ENCODE peak calls at places on chromosome 10, in four cellular contexts. X is activated CD4-positive, alpha-beta T cell treated with anti-CD3 and anti-CD28 coated beads, Interleukin-2, amount 10 ng/mL, durations not matched to agents 7 days and 5 days; O is fibroblast of lung; G is lung. J is an unnamed sample.

GRCh38 chr10:81570349-81570748 is 304.6 kb upstream of the NRG3 start:
- DNase-seq in X (no peak), O (no peak), G (no peak), J (no peak)

GRCh38 chr10:113666682-113667252 is 2.9 kb upstream of the NRAP start:
- DNase-seq in X (peak), O (peak), G (no peak), J (no peak)

GRCh38 chr10:24469993-24470392 is 253.7 kb downstream of the ARHGAP21 start:
- DNase-seq in X (no peak), O (peak), G (no peak), J (peak)

GRCh38 chr10:119079572-119080520 is 771 bp downstream of the EIF3A start:
- DNase-seq in X (peak), O (peak), G (peak), J (peak)

GRCh38 chr10:70791390-70792039 is 6.3 kb upstream of the TBATA start:
- DNase-seq in X (no peak), O (no peak), G (no peak), J (no peak)

GRCh38 chr10:102633848-102634247 is 10.4 kb upstream of the TRIM8 start:
- DNase-seq in X (no peak), O (no peak), G (no peak), J (no peak)

GRCh38 chr10:44809652-44810051 is 101.5 kb upstream of the TMEM72 start:
- DNase-seq in X (no peak), O (no peak), G (no peak), J (no peak)

GRCh38 chr10:98338896-98339295 is 70.9 kb upstream of the LOXL4 start:
- DNase-seq in X (no peak), O (no peak), G (no peak), J (no peak)

GRCh38 chr10:114336823-114337509 is 67.3 kb downstream of the AFAP1L2 start:
- DNase-seq in X (no peak), O (no peak), G (no peak), J (peak)

GRCh38 chr10:1148855-1149620 is 92.9 kb downstream of the WDR37 start:
- DNase-seq in X (no peak), O (no peak), G (no peak), J (no peak)

GRCh38 chr10:60414877-60415585 is 25.4 kb upstream of the ANK3 start:
- DNase-seq in X (no peak), O (peak), G (no peak), J (no peak)

GRCh38 chr10:60377955-60378354 is 11.7 kb downstream of the ANK3 start:
- DNase-seq in X (no peak), O (peak), G (no peak), J (no peak)

GRCh38 chr10:69869291-69869841 is 67.7 kb downstream of the COL13A1 start:
- DNase-seq in X (no peak), O (peak), G (no peak), J (no peak)

GRCh38 chr10:6297951-6298381 is 95.2 kb downstream of the PFKFB3 start:
- DNase-seq in X (no peak), O (peak), G (no peak), J (no peak)